ENCODE peak calls at places on chromosome 20, in nine cellular contexts. One of them, this sample, is unnamed.

GRCh38 chr20:63124092-63124781 is 91.7 kb downstream of the YTHDF1 start:
- DNase-seq in IMR-90: peak
- DNase-seq in mucosa of descending colon: no peak
- DNase-seq in cardiac muscle cell: no peak
- DNase-seq in fibroblast of the aortic adventitia: peak
- DNase-seq in CD8-positive, alpha-beta T cell: no peak
- DNase-seq in GM23248: peak
- DNase-seq in mesenchymal stem cell: no peak
- DNase-seq in choroid plexus epithelial cell: no peak
- DNase-seq in this sample: peak

GRCh38 chr20:53409177-53409576 is 184.5 kb downstream of the ZNF217 start:
- DNase-seq in choroid plexus epithelial cell: no peak
- DNase-seq in cardiac muscle cell: no peak
- DNase-seq in mucosa of descending colon: no peak
- DNase-seq in CD8-positive, alpha-beta T cell: no peak
- DNase-seq in fibroblast of the aortic adventitia: no peak
- DNase-seq in GM23248: peak
- DNase-seq in IMR-90: no peak
- DNase-seq in mesenchymal stem cell: no peak
- DNase-seq in this sample: no peak

GRCh38 chr20:13102237-13102636 is 93.5 kb downstream of the SPTLC3 start:
- DNase-seq in IMR-90: peak
- DNase-seq in mucosa of descending colon: no peak
- DNase-seq in choroid plexus epithelial cell: peak
- DNase-seq in CD8-positive, alpha-beta T cell: no peak
- DNase-seq in mesenchymal stem cell: peak
- DNase-seq in fibroblast of the aortic adventitia: peak
- DNase-seq in GM23248: no peak
- DNase-seq in cardiac muscle cell: no peak
- DNase-seq in this sample: no peak

GRCh38 chr20:2756056-2756611 is 44.3 kb downstream of the CPXM1 start:
- DNase-seq in choroid plexus epithelial cell: peak
- DNase-seq in CD8-positive, alpha-beta T cell: no peak
- DNase-seq in cardiac muscle cell: peak
- DNase-seq in GM23248: peak
- DNase-seq in mucosa of descending colon: peak
- DNase-seq in IMR-90: peak
- DNase-seq in fibroblast of the aortic adventitia: peak
- DNase-seq in mesenchymal stem cell: peak
- DNase-seq in this sample: no peak

GRCh38 chr20:47727170-47727880 is 58.0 kb downstream of the SULF2 start:
- DNase-seq in fibroblast of the aortic adventitia: no peak
- DNase-seq in choroid plexus epithelial cell: no peak
- DNase-seq in mucosa of descending colon: peak
- DNase-seq in IMR-90: no peak
- DNase-seq in mesenchymal stem cell: no peak
- DNase-seq in cardiac muscle cell: no peak
- DNase-seq in GM23248: no peak
- DNase-seq in CD8-positive, alpha-beta T cell: peak
- DNase-seq in this sample: no peak

GRCh38 chr20:7657569-7657968 is 282.7 kb downstream of the HAO1 start:
- DNase-seq in fibroblast of the aortic adventitia: no peak
- DNase-seq in mucosa of descending colon: no peak
- DNase-seq in cardiac muscle cell: no peak
- DNase-seq in CD8-positive, alpha-beta T cell: no peak
- DNase-seq in GM23248: no peak
- DNase-seq in IMR-90: no peak
- DNase-seq in mesenchymal stem cell: no peak
- DNase-seq in choroid plexus epithelial cell: no peak
- DNase-seq in this sample: no peak

GRCh38 chr20:23144856-23145255 is 58.7 kb upstream of the CD93 start:
- DNase-seq in mucosa of descending colon: no peak
- DNase-seq in mesenchymal stem cell: no peak
- DNase-seq in CD8-positive, alpha-beta T cell: no peak
- DNase-seq in cardiac muscle cell: no peak
- DNase-seq in IMR-90: no peak
- DNase-seq in choroid plexus epithelial cell: no peak
- DNase-seq in GM23248: no peak
- DNase-seq in fibroblast of the aortic adventitia: no peak
- DNase-seq in this sample: no peak

GRCh38 chr20:9298906-9299305 is 215.5 kb upstream of the LAMP5 start:
- DNase-seq in GM23248: no peak
- DNase-seq in CD8-positive, alpha-beta T cell: no peak
- DNase-seq in mucosa of descending colon: no peak
- DNase-seq in fibroblast of the aortic adventitia: no peak
- DNase-seq in choroid plexus epithelial cell: no peak
- DNase-seq in mesenchymal stem cell: no peak
- DNase-seq in cardiac muscle cell: no peak
- DNase-seq in IMR-90: no peak
- DNase-seq in this sample: no peak

GRCh38 chr20:35171753-35172433 is at the start of gene PROCR:
- DNase-seq in cardiac muscle cell: peak
- DNase-seq in fibroblast of the aortic adventitia: peak
- DNase-seq in GM23248: peak
- DNase-seq in choroid plexus epithelial cell: peak
- DNase-seq in IMR-90: peak
- DNase-seq in mucosa of descending colon: peak
- DNase-seq in mesenchymal stem cell: peak
- DNase-seq in CD8-positive, alpha-beta T cell: peak
- DNase-seq in this sample: peak

GRCh38 chr20:63835031-63835858 is 4.2 kb upstream of the ZBTB46 start:
- DNase-seq in mucosa of descending colon: peak
- DNase-seq in GM23248: peak
- DNase-seq in cardiac muscle cell: peak
- DNase-seq in choroid plexus epithelial cell: peak
- DNase-seq in fibroblast of the aortic adventitia: peak
- DNase-seq in mesenchymal stem cell: peak
- DNase-seq in CD8-positive, alpha-beta T cell: no peak
- DNase-seq in IMR-90: peak
- DNase-seq in this sample: peak

GRCh38 chr20:1734269-1734858 is 76.8 kb upstream of the SIRPG start:
- DNase-seq in GM23248: peak
- DNase-seq in choroid plexus epithelial cell: peak
- DNase-seq in mesenchymal stem cell: no peak
- DNase-seq in CD8-positive, alpha-beta T cell: peak
- DNase-seq in fibroblast of the aortic adventitia: peak
- DNase-seq in mucosa of descending colon: no peak
- DNase-seq in cardiac muscle cell: no peak
- DNase-seq in IMR-90: no peak
- DNase-seq in this sample: no peak

GRCh38 chr20:60144428-60144827 is 186.2 kb downstream of the CDH26 start:
- DNase-seq in fibroblast of the aortic adventitia: no peak
- DNase-seq in GM23248: no peak
- DNase-seq in cardiac muscle cell: no peak
- DNase-seq in mucosa of descending colon: no peak
- DNase-seq in choroid plexus epithelial cell: no peak
- DNase-seq in IMR-90: no peak
- DNase-seq in mesenchymal stem cell: no peak
- DNase-seq in CD8-positive, alpha-beta T cell: no peak
- DNase-seq in this sample: no peak

GRCh38 chr20:44274303-44275017 is 27.4 kb downstream of the GDAP1L1 start:
- DNase-seq in fibroblast of the aortic adventitia: no peak
- DNase-seq in mucosa of descending colon: no peak
- DNase-seq in cardiac muscle cell: no peak
- DNase-seq in GM23248: no peak
- DNase-seq in choroid plexus epithelial cell: no peak
- DNase-seq in IMR-90: no peak
- DNase-seq in mesenchymal stem cell: no peak
- DNase-seq in CD8-positive, alpha-beta T cell: no peak
- DNase-seq in this sample: no peak

GRCh38 chr20:53413188-53413631 is 180.4 kb downstream of the ZNF217 start:
- DNase-seq in IMR-90: no peak
- DNase-seq in CD8-positive, alpha-beta T cell: peak
- DNase-seq in GM23248: no peak
- DNase-seq in mesenchymal stem cell: no peak
- DNase-seq in mucosa of descending colon: peak
- DNase-seq in choroid plexus epithelial cell: peak
- DNase-seq in fibroblast of the aortic adventitia: no peak
- DNase-seq in cardiac muscle cell: peak
- DNase-seq in this sample: no peak

GRCh38 chr20:15986690-15987089 is 586.6 kb downstream of the KIF16B start:
- DNase-seq in CD8-positive, alpha-beta T cell: no peak
- DNase-seq in cardiac muscle cell: no peak
- DNase-seq in fibroblast of the aortic adventitia: no peak
- DNase-seq in IMR-90: no peak
- DNase-seq in choroid plexus epithelial cell: no peak
- DNase-seq in GM23248: no peak
- DNase-seq in mesenchymal stem cell: no peak
- DNase-seq in mucosa of descending colon: no peak
- DNase-seq in this sample: no peak

GRCh38 chr20:15992564-15992963 is 580.7 kb downstream of the KIF16B start:
- DNase-seq in GM23248: no peak
- DNase-seq in choroid plexus epithelial cell: peak
- DNase-seq in CD8-positive, alpha-beta T cell: no peak
- DNase-seq in mucosa of descending colon: no peak
- DNase-seq in mesenchymal stem cell: no peak
- DNase-seq in IMR-90: no peak
- DNase-seq in cardiac muscle cell: no peak
- DNase-seq in fibroblast of the aortic adventitia: no peak
- DNase-seq in this sample: no peak

DNA sequence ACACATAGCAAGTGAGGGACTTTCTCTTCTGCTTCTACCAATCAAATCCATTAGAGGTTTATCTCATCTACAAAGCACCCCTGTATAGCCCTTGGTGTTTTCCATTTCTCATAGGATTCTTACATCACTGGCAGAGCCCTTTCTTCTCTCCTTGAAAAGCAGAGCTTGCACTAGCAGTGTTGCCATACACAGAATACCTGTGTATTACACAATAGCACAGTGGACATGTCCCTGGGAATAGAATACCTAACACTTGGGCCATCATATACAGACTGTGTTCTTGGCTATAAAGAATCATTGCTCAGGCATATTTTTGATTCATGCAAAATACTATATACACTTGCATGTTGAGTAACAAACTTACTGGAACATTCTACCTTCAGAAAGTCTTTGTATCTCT is 582.0 kb downstream of the KIF16B start:
- DNase-seq in cardiac muscle cell: no peak
- DNase-seq in GM23248: no peak
- DNase-seq in mucosa of descending colon: no peak
- DNase-seq in fibroblast of the aortic adventitia: no peak
- DNase-seq in CD8-positive, alpha-beta T cell: no peak
- DNase-seq in IMR-90: no peak
- DNase-seq in choroid plexus epithelial cell: no peak
- DNase-seq in mesenchymal stem cell: no peak
- DNase-seq in this sample: no peak
- H3K4me3 ChIP-seq in cardiac muscle cell: no peak
- H3K4me3 ChIP-seq in GM23248: no peak
- H3K4me3 ChIP-seq in mucosa of descending colon: no peak
- H3K4me3 ChIP-seq in fibroblast of the aortic adventitia: no peak
- H3K4me3 ChIP-seq in CD8-positive, alpha-beta T cell: no peak
- H3K4me3 ChIP-seq in IMR-90: no peak
- H3K4me3 ChIP-seq in choroid plexus epithelial cell: no peak
- H3K4me3 ChIP-seq in mesenchymal stem cell: no peak
- H3K4me3 ChIP-seq in this sample: no peak

GRCh38 chr20:50308166-50308512 is 117.5 kb downstream of the CEBPB start:
- DNase-seq in mucosa of descending colon: no peak
- DNase-seq in cardiac muscle cell: no peak
- DNase-seq in IMR-90: no peak
- DNase-seq in CD8-positive, alpha-beta T cell: no peak
- DNase-seq in GM23248: peak
- DNase-seq in mesenchymal stem cell: no peak
- DNase-seq in choroid plexus epithelial cell: no peak
- DNase-seq in fibroblast of the aortic adventitia: no peak
- DNase-seq in this sample: no peak
- H3K4me3 ChIP-seq in mucosa of descending colon: no peak
- H3K4me3 ChIP-seq in cardiac muscle cell: no peak
- H3K4me3 ChIP-seq in IMR-90: no peak
- H3K4me3 ChIP-seq in CD8-positive, alpha-beta T cell: no peak
- H3K4me3 ChIP-seq in GM23248: peak
- H3K4me3 ChIP-seq in mesenchymal stem cell: no peak
- H3K4me3 ChIP-seq in choroid plexus epithelial cell: no peak
- H3K4me3 ChIP-seq in fibroblast of the aortic adventitia: no peak
- H3K4me3 ChIP-seq in this sample: no peak

GRCh38 chr20:59123677-59124060 is 40.0 kb upstream of the ZNF831 start:
- DNase-seq in CD8-positive, alpha-beta T cell: no peak
- DNase-seq in GM23248: no peak
- DNase-seq in mesenchymal stem cell: no peak
- DNase-seq in cardiac muscle cell: no peak
- DNase-seq in fibroblast of the aortic adventitia: no peak
- DNase-seq in IMR-90: no peak
- DNase-seq in choroid plexus epithelial cell: no peak
- DNase-seq in mucosa of descending colon: no peak
- DNase-seq in this sample: no peak
- H3K4me3 ChIP-seq in CD8-positive, alpha-beta T cell: peak
- H3K4me3 ChIP-seq in GM23248: no peak
- H3K4me3 ChIP-seq in mesenchymal stem cell: no peak
- H3K4me3 ChIP-seq in cardiac muscle cell: no peak
- H3K4me3 ChIP-seq in fibroblast of the aortic adventitia: no peak
- H3K4me3 ChIP-seq in IMR-90: no peak
- H3K4me3 ChIP-seq in choroid plexus epithelial cell: no peak
- H3K4me3 ChIP-seq in mucosa of descending colon: no peak
- H3K4me3 ChIP-seq in this sample: no peak

GRCh38 chr20:57470212-57470522 is 54.8 kb downstream of the CTCFL start:
- DNase-seq in CD8-positive, alpha-beta T cell: no peak
- DNase-seq in GM23248: no peak
- DNase-seq in IMR-90: no peak
- DNase-seq in cardiac muscle cell: peak
- DNase-seq in mesenchymal stem cell: no peak
- DNase-seq in mucosa of descending colon: no peak
- DNase-seq in fibroblast of the aortic adventitia: no peak
- DNase-seq in choroid plexus epithelial cell: no peak
- DNase-seq in this sample: no peak
- H3K4me3 ChIP-seq in CD8-positive, alpha-beta T cell: no peak
- H3K4me3 ChIP-seq in GM23248: no peak
- H3K4me3 ChIP-seq in IMR-90: no peak
- H3K4me3 ChIP-seq in cardiac muscle cell: peak
- H3K4me3 ChIP-seq in mesenchymal stem cell: no peak
- H3K4me3 ChIP-seq in mucosa of descending colon: no peak
- H3K4me3 ChIP-seq in fibroblast of the aortic adventitia: no peak
- H3K4me3 ChIP-seq in choroid plexus epithelial cell: no peak
- H3K4me3 ChIP-seq in this sample: no peak

DNA sequence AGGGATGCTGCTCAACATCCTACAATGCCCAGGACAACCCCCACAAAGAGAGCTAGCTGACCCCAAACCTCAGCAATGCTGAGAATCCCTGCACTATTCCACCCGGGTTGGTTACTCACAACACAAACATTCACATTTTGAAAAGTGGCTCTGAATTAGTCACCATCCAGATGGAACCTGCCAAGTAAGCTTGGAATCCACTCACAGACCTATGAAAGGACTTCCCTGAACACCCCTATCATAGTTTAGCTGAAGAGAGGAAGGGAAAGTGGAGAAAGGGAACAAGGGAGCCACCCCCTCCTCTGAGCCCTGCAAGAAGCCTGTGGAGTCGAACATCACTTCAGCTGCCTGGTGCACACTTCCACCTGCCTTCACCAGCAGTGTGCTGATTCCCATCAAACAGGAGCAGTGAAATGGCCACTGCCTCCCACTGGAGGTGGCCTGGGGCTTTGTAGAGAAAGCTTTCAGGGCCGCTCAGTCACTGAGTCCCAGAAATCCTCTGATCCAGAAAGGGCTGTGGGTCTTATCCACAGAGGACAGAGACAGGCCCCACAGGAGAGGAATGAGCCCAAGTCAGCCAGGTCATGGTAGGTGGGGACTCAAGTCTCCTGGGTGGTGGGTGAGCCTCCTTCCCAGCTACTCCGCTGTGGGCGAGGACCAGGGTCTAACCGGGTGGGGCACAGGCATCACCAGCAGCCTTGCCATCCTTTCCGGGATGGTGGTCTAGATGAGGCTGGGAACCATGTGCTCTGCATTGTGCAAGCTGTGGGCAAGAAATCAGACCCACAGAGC is 203.7 kb downstream of the SYNDIG1 start:
- DNase-seq in choroid plexus epithelial cell: peak
- DNase-seq in mucosa of descending colon: no peak
- DNase-seq in cardiac muscle cell: no peak
- DNase-seq in fibroblast of the aortic adventitia: peak
- DNase-seq in CD8-positive, alpha-beta T cell: no peak
- DNase-seq in IMR-90: peak
- DNase-seq in mesenchymal stem cell: peak
- DNase-seq in GM23248: peak
- DNase-seq in this sample: peak
- H3K4me3 ChIP-seq in choroid plexus epithelial cell: no peak
- H3K4me3 ChIP-seq in mucosa of descending colon: no peak
- H3K4me3 ChIP-seq in cardiac muscle cell: no peak
- H3K4me3 ChIP-seq in fibroblast of the aortic adventitia: peak
- H3K4me3 ChIP-seq in CD8-positive, alpha-beta T cell: no peak
- H3K4me3 ChIP-seq in IMR-90: no peak
- H3K4me3 ChIP-seq in mesenchymal stem cell: peak
- H3K4me3 ChIP-seq in GM23248: peak
- H3K4me3 ChIP-seq in this sample: no peak